ENCODE peak calls at places on chromosomes 16 and 17, in five cellular contexts. W is IMR-90; I is fibroblast of lung; H is CD8-positive, alpha-beta memory T cell; D is uterus. F is an unnamed sample.

GRCh38 chr17:72502111-72502939 is 381.5 kb downstream of the SOX9 start:
- DNase-seq in W (peak), I (peak), H (no peak), D (no peak), F (no peak)

GRCh38 chr16:1863681-1864460 is 8.1 kb downstream of the MEIOB start:
- DNase-seq in W (peak), I (peak), H (no peak), D (no peak), F (no peak)

GRCh38 chr17:27882162-27882840 is 10.9 kb downstream of the LYRM9 start:
- DNase-seq in W (no peak), I (no peak), H (no peak), D (no peak), F (no peak)

GRCh38 chr16:648071-648785 is 937 bp upstream of the WDR90 start:
- DNase-seq in W (no peak), I (no peak), H (no peak), D (no peak), F (no peak)

GRCh38 chr16:48499822-48500440 is 110.0 kb downstream of the N4BP1 start:
- DNase-seq in W (peak), I (peak), H (no peak), D (peak), F (no peak)

GRCh38 chr17:81119223-81120148 is 45.8 kb upstream of the PVALEF start:
- DNase-seq in W (peak), I (peak), H (peak), D (peak), F (peak)

GRCh38 chr16:22771551-22771950 is 42.4 kb upstream of the HS3ST2 start:
- DNase-seq in W (no peak), I (no peak), H (no peak), D (no peak), F (no peak)

GRCh38 chr17:10927712-10928111 is 89.8 kb upstream of the PIRT start:
- DNase-seq in W (no peak), I (no peak), H (no peak), D (no peak), F (no peak)

GRCh38 chr17:51759260-51759659 is 399.3 kb downstream of the CA10 start:
- DNase-seq in W (no peak), I (no peak), H (no peak), D (no peak), F (no peak)

GRCh38 chr16:74999683-75000480 is 1.1 kb downstream of the ZNRF1 start:
- DNase-seq in W (no peak), I (no peak), H (peak), D (peak), F (peak)

GRCh38 chr17:76725580-76726230 is 701 bp downstream of the JMJD6 start:
- DNase-seq in W (peak), I (no peak), H (peak), D (peak), F (peak)

GRCh38 chr17:14389656-14390055 is 88.8 kb downstream of the HS3ST3B1 start:
- DNase-seq in W (no peak), I (no peak), H (no peak), D (no peak), F (no peak)

GRCh38 chr17:65013613-65014391 is 42.7 kb downstream of the GNA13 start:
- DNase-seq in W (peak), I (peak), H (peak), D (no peak), F (peak)

GRCh38 chr17:63304704-63305261 is 141.3 kb downstream of the CYB561 start:
- DNase-seq in W (no peak), I (no peak), H (no peak), D (no peak), F (no peak)

GRCh38 chr17:16178836-16179235 is 36.5 kb downstream of the NCOR1 start:
- DNase-seq in W (peak), I (peak), H (no peak), D (no peak), F (no peak)

GRCh38 chr17:80591788-80592187 is 47.1 kb downstream of the RPTOR start:
- DNase-seq in W (no peak), I (no peak), H (no peak), D (no peak), F (no peak)

GRCh38 chr17:37742762-37743611 is 1.9 kb downstream of the HNF1B start:
- DNase-seq in W (no peak), I (no peak), H (no peak), D (no peak), F (no peak)

GRCh38 chr16:57262841-57263584 is 18.0 kb downstream of the ARL2BP start:
- DNase-seq in W (no peak), I (no peak), H (no peak), D (no peak), F (no peak)

GRCh38 chr17:48761114-48761513 is 32.6 kb upstream of the HOXB13 start:
- DNase-seq in W (no peak), I (no peak), H (no peak), D (no peak), F (no peak)

GRCh38 chr17:82399601-82400101 is 18.5 kb upstream of the HEXD start:
- DNase-seq in W (no peak), I (no peak), H (no peak), D (no peak), F (no peak)

GRCh38 chr16:84107921-84108320 is 8.8 kb downstream of the MBTPS1 start:
- DNase-seq in W (no peak), I (no peak), H (no peak), D (no peak), F (no peak)

GRCh38 chr17:28057731-28058246 is 15.3 kb downstream of the NLK start:
- DNase-seq in W (peak), I (peak), H (no peak), D (no peak), F (no peak)

GRCh38 chr16:69924777-69925191 is 26.4 kb upstream of the CLEC18A start:
- DNase-seq in W (peak), I (peak), H (no peak), D (peak), F (no peak)
- H3K27ac ChIP-seq in W (peak), I (peak), H (no peak), D (peak), F (no peak)

GRCh38 chr17:32010114-32010513 is 2.9 kb downstream of the LRRC37B start:
- DNase-seq in W (no peak), I (no peak), H (no peak), D (no peak), F (no peak)
- H3K4me3 ChIP-seq in W (no peak), I (no peak), H (no peak), D (no peak), F (no peak)

GRCh38 chr16:67052399-67052798 is 23.4 kb downstream of the CBFB start:
- DNase-seq in W (no peak), I (no peak), H (no peak), D (no peak), F (no peak)

GRCh38 chr16:67053767-67054334 is 24.9 kb downstream of the CBFB start:
- DNase-seq in W (no peak), I (no peak), H (no peak), D (no peak), F (no peak)

GRCh38 chr16:67055712-67056487 is 27.0 kb downstream of the CBFB start:
- DNase-seq in W (peak), I (peak), H (no peak), D (no peak), F (no peak)
- H3K27ac ChIP-seq in W (no peak), I (peak), H (no peak), D (no peak), F (no peak)

DNA sequence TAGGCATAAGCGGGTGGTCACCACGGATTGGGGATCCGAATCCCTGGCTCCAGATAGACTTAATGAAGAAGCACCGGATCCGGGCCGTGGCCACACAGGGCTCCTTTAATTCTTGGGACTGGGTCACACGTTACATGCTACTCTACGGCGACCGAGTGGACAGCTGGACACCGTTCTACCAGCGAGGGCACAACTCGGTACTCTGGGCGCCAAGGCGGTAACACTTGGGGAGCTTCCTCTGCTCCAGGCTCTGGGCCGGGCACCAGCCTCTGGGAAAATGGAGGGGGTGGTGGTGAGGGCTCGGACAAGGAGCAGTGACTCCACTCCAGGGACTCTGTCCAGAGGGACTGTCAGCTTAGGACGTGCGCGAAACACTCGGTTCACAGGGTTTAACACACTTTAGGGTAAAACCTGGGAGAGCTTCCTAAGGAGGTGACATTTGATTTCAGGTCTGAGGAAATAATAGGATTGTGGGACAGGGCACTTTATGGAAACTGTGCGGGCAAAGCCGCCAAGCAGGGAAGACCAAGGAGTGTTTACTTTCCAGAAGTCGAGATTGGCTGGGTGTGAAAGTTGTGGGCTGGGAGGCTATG is 1.8 kb downstream of the CNTNAP1 start:
- DNase-seq in W (no peak), I (no peak), H (no peak), D (no peak), F (no peak)
- H3K4me3 ChIP-seq in W (peak), I (peak), H (no peak), D (no peak), F (no peak)

GRCh38 chr16:87592018-87592712 is 10.1 kb upstream of the JPH3 start:
- DNase-seq in W (no peak), I (no peak), H (no peak), D (no peak), F (no peak)

GRCh38 chr16:87598431-87598830 is 3.9 kb upstream of the JPH3 start:
- DNase-seq in W (peak), I (no peak), H (no peak), D (no peak), F (no peak)

GRCh38 chr16:87593710-87594258 is 8.5 kb upstream of the JPH3 start:
- DNase-seq in W (no peak), I (no peak), H (no peak), D (no peak), F (no peak)

GRCh38 chr16:87597324-87597830 is 4.9 kb upstream of the JPH3 start:
- DNase-seq in W (no peak), I (no peak), H (no peak), D (no peak), F (no peak)

GRCh38 chr16:87595712-87596111 is 6.6 kb upstream of the JPH3 start:
- DNase-seq in W (no peak), I (no peak), H (no peak), D (no peak), F (no peak)
- H3K27ac ChIP-seq in W (no peak), I (no peak), H (no peak), D (no peak), F (no peak)

DNA sequence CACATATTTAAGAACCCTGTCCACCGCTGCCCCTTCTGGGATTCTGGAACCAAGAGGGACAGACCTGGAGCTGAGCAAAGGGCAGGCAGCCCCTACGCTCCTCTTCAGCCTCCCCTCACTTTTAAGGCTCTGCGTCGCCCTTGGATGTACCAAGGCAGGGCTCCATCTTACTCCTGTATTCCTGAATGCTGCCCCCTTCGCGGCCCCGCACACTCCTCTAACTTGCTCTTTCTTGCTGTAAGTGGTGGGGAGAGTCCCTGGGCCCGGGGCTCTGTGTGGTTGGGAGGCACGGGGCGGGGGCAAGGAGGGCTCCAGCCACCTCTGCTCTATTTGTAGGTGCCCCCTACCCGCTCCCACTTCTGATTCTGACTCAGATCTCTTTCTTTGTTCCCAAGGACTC is 1.2 kb downstream of the TNS4 start:
- DNase-seq in W (no peak), I (no peak), H (no peak), D (no peak), F (no peak)
- H3K4me3 ChIP-seq in W (no peak), I (no peak), H (no peak), D (no peak), F (no peak)

F was measured in CD8-positive, alpha-beta T cell.